ENCODE peak calls at places on chromosomes 7 and 10, in five cellular contexts. V, R, B, D and W are unnamed samples.

GRCh38 chr7:55517191-55517633 is 55.1 kb downstream of the VOPP1 start:
- DNase-seq in D (peak; percentile 51), V (no peak), R (no peak), B (no peak), W (no peak)

GRCh38 chr7:136009488-136010079 is 32.4 kb upstream of the MTPN start:
- DNase-seq in R (no peak), V (peak; percentile 62), B (no peak), D (no peak), W (peak; percentile 21)

GRCh38 chr10:13834581-13835286 is 248.0 kb downstream of the PRPF18 start:
- DNase-seq in B (no peak), D (no peak), R (peak; percentile 22), V (peak; percentile 83), W (peak; percentile 49)

GRCh38 chr7:132351858-132352539 is 224.3 kb downstream of the PLXNA4 start:
- DNase-seq in D (no peak), R (no peak), V (no peak), B (no peak), W (no peak)

GRCh38 chr10:100612601-100613595 is 77.2 kb downstream of the HIF1AN start:
- DNase-seq in D (no peak), R (no peak), B (no peak), V (no peak), W (no peak)

GRCh38 chr7:16803881-16804673 is 722 bp downstream of the AGR2 start:
- DNase-seq in V (no peak), D (no peak), R (peak; percentile 21), B (no peak), W (no peak)

GRCh38 chr7:29488977-29489376 is 74.7 kb upstream of the PRR15 start:
- DNase-seq in B (no peak), V (peak; percentile 86), R (no peak), D (no peak), W (no peak)

GRCh38 chr7:71752171-71752935 is 620.4 kb downstream of the GALNT17 start:
- DNase-seq in B (no peak), D (peak; percentile 31), R (peak; percentile 28), V (no peak), W (no peak)

GRCh38 chr10:111222961-111223360 is 146.1 kb downstream of the ADRA2A start:
- DNase-seq in B (no peak), V (no peak), R (no peak), D (no peak), W (no peak)

GRCh38 chr10:127907411-127908105 is 655 bp downstream of the PTPRE start:
- DNase-seq in V (peak; percentile 74), B (no peak), R (peak; percentile 44), D (no peak), W (no peak)

GRCh38 chr10:119360181-119360921 is 153.0 kb downstream of the GRK5 start:
- DNase-seq in B (no peak), V (no peak), R (no peak), D (no peak), W (no peak)

GRCh38 chr10:110511734-110512449 is 14.2 kb downstream of the DUSP5 start:
- DNase-seq in V (peak; percentile 85), B (no peak), D (no peak), R (no peak), W (no peak)

GRCh38 chr7:24731313-24731712 is 26.0 kb downstream of the GSDME start:
- DNase-seq in V (no peak), R (no peak), D (no peak), B (no peak), W (no peak)

GRCh38 chr10:7185367-7185690 is 225.5 kb downstream of the SFMBT2 start:
- DNase-seq in B (no peak), V (no peak), D (no peak), R (no peak), W (no peak)

GRCh38 chr7:27182285-27182827 is 2.7 kb downstream of the HOXA11 start:
- DNase-seq in D (no peak), V (no peak), B (no peak), R (peak; percentile 14), W (no peak)

GRCh38 chr7:132239422-132239994 is 336.8 kb downstream of the PLXNA4 start:
- DNase-seq in D (no peak), V (no peak), R (no peak), B (no peak), W (no peak)

GRCh38 chr10:4396401-4397283 is 429.4 kb upstream of the AKR1E2 start:
- DNase-seq in B (no peak), D (no peak), V (no peak), R (no peak), W (no peak)

GRCh38 chr7:1802899-1803298 is 132.8 kb downstream of the ELFN1 start:
- DNase-seq in V (no peak), R (no peak), D (no peak), B (no peak), W (no peak)

GRCh38 chr10:47262606-47263295 is 37.2 kb upstream of the GDF10 start:
- DNase-seq in R (no peak), V (no peak), D (no peak), B (no peak), W (no peak)

GRCh38 chr7:151448261-151449252 is 8.6 kb upstream of the CRYGN start:
- DNase-seq in D (peak; percentile 78), V (peak; percentile 72), R (peak; percentile 74), B (peak; percentile 79), W (peak; percentile 68)

GRCh38 chr10:103605359-103606156 is 112.1 kb downstream of the NEURL1 start:
- DNase-seq in R (peak; percentile 60), V (peak; percentile 28), D (no peak), B (peak; percentile 75), W (peak; percentile 86)

GRCh38 chr10:33459597-33459996 is 125.1 kb upstream of the NRP1 start:
- DNase-seq in D (no peak), R (no peak), V (no peak), B (no peak), W (no peak)

GRCh38 chr7:117025891-117026290 is 72.6 kb downstream of the ST7 start:
- DNase-seq in B (no peak), R (no peak), D (no peak), V (peak; percentile 83), W (no peak)

GRCh38 chr7:159197066-159197975 is 52.7 kb upstream of the VIPR2 start:
- DNase-seq in D (no peak), R (peak; percentile 11), B (no peak), V (no peak), W (no peak)

GRCh38 chr7:74656911-74657691 is 417 bp upstream of the GTF2I start:
- DNase-seq in R (peak; percentile 99), V (peak; percentile 97), B (peak; percentile 97), D (peak; percentile 89), W (peak; percentile 98)

GRCh38 chr7:74657692-74658170 is at the start of gene GTF2I:
- DNase-seq in D (no peak), V (no peak), B (no peak), R (no peak), W (no peak)

GRCh38 chr7:74656421-74656910 is 1.1 kb upstream of the GTF2I start:
- DNase-seq in V (peak; percentile 52), D (peak; percentile 31), B (peak; percentile 35), R (peak; percentile 66), W (peak; percentile 39)

GRCh38 chr7:74655785-74656420 is 1.6 kb upstream of the GTF2I start:
- DNase-seq in D (no peak), R (no peak), V (no peak), B (no peak), W (no peak)

GRCh38 chr7:74658171-74659004 is 870 bp downstream of the GTF2I start:
- DNase-seq in B (peak; percentile 93), R (peak; percentile 94), V (peak; percentile 94), D (peak; percentile 88), W (peak; percentile 81)
- TF ChIP-seq POLR2A in B (no peak), R (no peak), V (no peak), D (no peak), W (peak; percentile 61)

GRCh38 chr7:66860767-66861166 is 60.3 kb upstream of the TMEM248 start:
- DNase-seq in V (no peak), R (no peak), B (no peak), D (no peak), W (no peak)

GRCh38 chr7:66859794-66860645 is 61.0 kb upstream of the TMEM248 start:
- DNase-seq in V (no peak), D (no peak), B (no peak), R (no peak), W (no peak)

DNA sequence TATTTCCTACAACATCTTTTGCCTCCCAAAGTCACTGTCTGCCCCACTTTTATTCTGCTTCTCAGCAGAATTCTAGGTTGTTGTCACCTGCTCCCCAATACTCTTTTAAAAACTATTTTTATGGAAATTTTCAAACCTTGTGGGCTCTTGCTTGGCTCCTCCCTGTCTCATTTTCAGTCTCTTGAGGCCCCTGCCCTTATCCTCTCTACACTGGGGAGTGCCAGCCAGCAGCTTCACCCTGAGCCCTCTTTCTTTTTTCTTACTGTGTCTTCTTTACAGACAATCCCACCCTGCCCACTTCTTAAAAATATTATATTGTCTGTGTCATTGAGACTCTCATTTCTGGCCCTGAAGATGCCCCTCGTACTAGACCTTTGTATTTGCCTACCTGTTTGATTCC is 61.7 kb upstream of the TMEM248 start:
- DNase-seq in B (no peak), R (no peak), D (no peak), V (no peak), W (no peak)
- TF ChIP-seq POLR2A in B (no peak), R (no peak), D (no peak), V (no peak), W (no peak)

GRCh38 chr7:73700581-73701134 is 17.3 kb downstream of the BUD23 start:
- DNase-seq in V (no peak), D (no peak), R (no peak), B (no peak), W (no peak)
- TF ChIP-seq POLR2A in V (no peak), D (no peak), R (no peak), B (no peak), W (no peak)

DNA sequence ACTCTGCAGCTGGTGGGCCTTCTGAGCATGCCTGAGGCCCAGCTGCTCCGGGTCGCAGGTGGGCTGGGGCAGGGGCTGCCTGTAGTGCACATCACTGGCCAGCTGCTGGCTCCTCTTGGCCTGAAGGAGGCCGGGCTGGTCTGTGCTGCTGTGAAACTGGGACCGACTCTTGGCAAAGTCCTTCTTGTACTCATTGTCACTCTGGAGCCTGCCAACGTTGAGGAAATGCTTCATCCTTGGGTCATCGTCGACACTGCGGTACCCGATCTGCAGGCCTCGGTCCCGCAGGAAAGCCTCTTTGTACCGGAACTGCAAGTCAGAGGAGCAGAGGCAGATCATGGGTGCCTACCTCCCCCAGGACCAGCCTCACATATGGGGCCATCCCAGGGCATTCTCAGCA is 37.7 kb downstream of the HABP2 start:
- DNase-seq in V (no peak), D (no peak), R (no peak), B (no peak), W (no peak)
- TF ChIP-seq POLR2A in V (no peak), D (no peak), R (no peak), B (no peak), W (no peak)